ENCODE peak calls at places on chromosomes 6 and 20, in seven cellular contexts. One of them, this sample, is unnamed.

GRCh38 chr6:118509009-118509617 is 39.0 kb upstream of the PLN start:
- DNase-seq in stomach: no peak
- DNase-seq in fibroblast of lung: peak; percentile 35
- DNase-seq in lung: no peak
- DNase-seq in breast epithelium: no peak
- DNase-seq in pancreas: no peak
- DNase-seq in astrocyte: peak; percentile 22
- DNase-seq in this sample: no peak

GRCh38 chr6:40138273-40138720 is 204.0 kb upstream of the MOCS1 start:
- DNase-seq in stomach: peak; percentile 47
- DNase-seq in fibroblast of lung: no peak
- DNase-seq in lung: no peak
- DNase-seq in breast epithelium: no peak
- DNase-seq in pancreas: peak; percentile 80
- DNase-seq in astrocyte: no peak
- DNase-seq in this sample: no peak

GRCh38 chr6:127176175-127176574 is 57.7 kb downstream of the RSPO3 start:
- DNase-seq in stomach: no peak
- DNase-seq in fibroblast of lung: peak; percentile 75
- DNase-seq in lung: no peak
- DNase-seq in breast epithelium: no peak
- DNase-seq in pancreas: no peak
- DNase-seq in astrocyte: peak; percentile 64
- DNase-seq in this sample: no peak

GRCh38 chr20:9040874-9041524 is 27.9 kb upstream of the PLCB4 start:
- DNase-seq in stomach: no peak
- DNase-seq in fibroblast of lung: peak; percentile 73
- DNase-seq in lung: no peak
- DNase-seq in breast epithelium: no peak
- DNase-seq in pancreas: no peak
- DNase-seq in astrocyte: peak; percentile 64
- DNase-seq in this sample: no peak

GRCh38 chr6:111576302-111576701 is 29.4 kb downstream of the TRAF3IP2 start:
- DNase-seq in stomach: no peak
- DNase-seq in fibroblast of lung: peak; percentile 52
- DNase-seq in lung: no peak
- DNase-seq in breast epithelium: no peak
- DNase-seq in pancreas: no peak
- DNase-seq in astrocyte: peak; percentile 47
- DNase-seq in this sample: peak; percentile 36

GRCh38 chr20:19783966-19784401 is 25.9 kb downstream of the RIN2 start:
- DNase-seq in stomach: peak; percentile 36
- DNase-seq in fibroblast of lung: peak; percentile 88
- DNase-seq in lung: no peak
- DNase-seq in breast epithelium: peak; percentile 63
- DNase-seq in pancreas: no peak
- DNase-seq in astrocyte: peak; percentile 87
- DNase-seq in this sample: no peak

GRCh38 chr6:53794073-53794719 is 609 bp upstream of the LRRC1 start:
- DNase-seq in stomach: peak; percentile 74
- DNase-seq in fibroblast of lung: peak; percentile 88
- DNase-seq in lung: peak; percentile 41
- DNase-seq in breast epithelium: peak; percentile 37
- DNase-seq in pancreas: peak; percentile 72
- DNase-seq in astrocyte: peak; percentile 87
- DNase-seq in this sample: no peak

GRCh38 chr6:157406666-157407065 is 25.7 kb downstream of the ZDHHC14 start:
- DNase-seq in stomach: no peak
- DNase-seq in fibroblast of lung: no peak
- DNase-seq in lung: no peak
- DNase-seq in breast epithelium: no peak
- DNase-seq in pancreas: no peak
- DNase-seq in astrocyte: no peak
- DNase-seq in this sample: no peak

GRCh38 chr20:53678315-53678989 is 84.8 kb upstream of the ZNF217 start:
- DNase-seq in stomach: no peak
- DNase-seq in fibroblast of lung: no peak
- DNase-seq in lung: no peak
- DNase-seq in breast epithelium: no peak
- DNase-seq in pancreas: no peak
- DNase-seq in astrocyte: no peak
- DNase-seq in this sample: no peak

GRCh38 chr6:112040933-112041332 is 13.0 kb upstream of the CCN6 start:
- DNase-seq in stomach: no peak
- DNase-seq in fibroblast of lung: no peak
- DNase-seq in lung: no peak
- DNase-seq in breast epithelium: no peak
- DNase-seq in pancreas: no peak
- DNase-seq in astrocyte: no peak
- DNase-seq in this sample: no peak

DNA sequence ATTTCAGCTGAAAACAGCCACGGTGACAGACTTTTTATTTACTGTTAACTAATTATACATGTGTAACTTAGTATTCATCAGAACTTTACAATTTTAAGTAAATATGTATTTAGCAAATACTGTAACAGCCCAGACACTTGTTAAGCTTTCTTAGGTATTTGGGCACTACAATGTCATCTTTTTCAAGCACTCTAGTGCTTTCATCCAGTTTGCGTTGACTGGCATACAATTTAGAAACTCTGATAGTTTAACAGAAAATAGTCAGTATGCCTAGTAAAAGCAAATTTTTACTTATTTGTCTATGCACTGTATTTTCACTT is 10.6 kb downstream of the RBM39 start:
- DNase-seq in stomach: no peak
- DNase-seq in fibroblast of lung: no peak
- DNase-seq in lung: no peak
- DNase-seq in breast epithelium: no peak
- DNase-seq in pancreas: no peak
- DNase-seq in astrocyte: no peak
- DNase-seq in this sample: no peak
- H3K4me1 ChIP-seq in stomach: peaks cover 95% of the 10 kb centered on the region
- H3K4me1 ChIP-seq in fibroblast of lung: peaks cover 3% of the 10 kb centered on the region
- H3K4me1 ChIP-seq in lung: peaks cover 22% of the 10 kb centered on the region
- H3K4me1 ChIP-seq in breast epithelium: peaks cover 26% of the 10 kb centered on the region
- H3K4me1 ChIP-seq in pancreas: peaks cover 64% of the 10 kb centered on the region
- H3K4me1 ChIP-seq in astrocyte: peaks cover 10% of the 10 kb centered on the region
- H3K4me1 ChIP-seq in this sample: peaks cover 63% of the 10 kb centered on the region

DNA sequence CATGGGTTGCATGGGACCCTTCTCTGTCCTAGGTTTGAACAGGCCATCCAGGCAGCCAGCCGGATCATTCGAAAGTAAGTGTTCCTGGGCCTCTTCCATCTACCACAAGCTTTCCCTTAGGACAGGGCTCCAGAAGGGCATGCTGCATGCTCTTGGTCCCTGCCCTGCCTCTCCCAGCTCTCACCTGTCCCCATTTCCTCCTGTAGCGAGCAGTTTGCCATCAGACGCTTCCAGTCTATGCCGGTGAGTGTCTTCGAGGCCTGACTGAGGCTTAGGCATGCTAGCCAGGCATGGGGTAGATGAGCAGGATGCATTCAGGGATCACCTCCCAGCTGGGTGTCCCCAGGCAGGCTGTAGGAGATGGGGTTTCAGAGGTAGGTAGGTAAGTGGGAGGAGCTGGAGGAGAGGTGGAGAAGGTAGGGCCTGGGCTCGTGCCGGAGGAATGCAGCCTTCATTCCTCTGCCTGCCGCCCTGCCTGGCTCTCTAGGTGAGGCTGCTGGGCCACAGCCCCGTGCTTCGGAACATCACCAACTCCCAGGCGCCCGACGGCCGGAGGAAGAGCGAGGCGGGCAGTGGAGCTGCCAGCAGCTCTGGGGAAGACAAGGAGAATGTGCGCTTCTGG is 4.3 kb downstream of the CDC25B start:
- DNase-seq in stomach: no peak
- DNase-seq in fibroblast of lung: no peak
- DNase-seq in lung: no peak
- DNase-seq in breast epithelium: no peak
- DNase-seq in pancreas: no peak
- DNase-seq in astrocyte: no peak
- DNase-seq in this sample: no peak
- H3K36me3 ChIP-seq in stomach: peaks cover 64% of the 10 kb centered on the region
- H3K36me3 ChIP-seq in fibroblast of lung: peaks cover 57% of the 10 kb centered on the region
- H3K36me3 ChIP-seq in lung: peaks cover 58% of the 10 kb centered on the region
- H3K36me3 ChIP-seq in breast epithelium: no peaks in the 10 kb centered on the region
- H3K36me3 ChIP-seq in pancreas: no peaks in the 10 kb centered on the region
- H3K36me3 ChIP-seq in astrocyte: peaks cover 17% of the 10 kb centered on the region
- H3K36me3 ChIP-seq in this sample: no peaks in the 10 kb centered on the region

DNA sequence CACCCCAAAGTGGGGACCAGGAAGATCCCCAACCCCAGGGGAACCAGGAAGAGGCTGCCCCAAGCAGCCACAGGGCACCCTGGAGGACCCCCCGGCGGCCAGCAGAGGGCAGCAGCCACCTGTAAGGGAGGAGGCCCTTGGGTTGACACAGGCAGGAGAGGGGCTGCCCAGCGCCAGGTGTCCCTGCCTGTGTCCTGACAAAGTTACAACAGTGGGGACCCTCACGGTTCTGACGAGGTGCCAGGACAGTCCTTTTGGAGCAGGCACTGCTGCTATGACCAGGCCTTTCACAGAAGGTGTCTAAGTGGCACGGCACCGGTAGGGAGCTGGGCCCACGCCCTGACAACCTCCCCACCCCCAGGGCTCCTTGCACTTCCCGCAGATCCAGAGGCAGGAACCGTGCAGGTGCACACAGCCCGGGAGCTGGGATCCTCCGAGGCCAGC is 176.7 kb downstream of the BMP7 start:
- DNase-seq in stomach: peak; percentile 78
- DNase-seq in fibroblast of lung: peak; percentile 29
- DNase-seq in lung: peak; percentile 72
- DNase-seq in breast epithelium: peak; percentile 57
- DNase-seq in pancreas: peak; percentile 57
- DNase-seq in astrocyte: no peak
- DNase-seq in this sample: no peak
- TF ChIP-seq CTCF in stomach: peak; percentile 82
- TF ChIP-seq CTCF in fibroblast of lung: peak; percentile 58
- TF ChIP-seq CTCF in lung: peak; percentile 16
- TF ChIP-seq CTCF in breast epithelium: peak; percentile 83
- TF ChIP-seq CTCF in pancreas: peak; percentile 91
- TF ChIP-seq CTCF in astrocyte: peak; percentile 73
- TF ChIP-seq CTCF in this sample: peak; percentile 20

DNA sequence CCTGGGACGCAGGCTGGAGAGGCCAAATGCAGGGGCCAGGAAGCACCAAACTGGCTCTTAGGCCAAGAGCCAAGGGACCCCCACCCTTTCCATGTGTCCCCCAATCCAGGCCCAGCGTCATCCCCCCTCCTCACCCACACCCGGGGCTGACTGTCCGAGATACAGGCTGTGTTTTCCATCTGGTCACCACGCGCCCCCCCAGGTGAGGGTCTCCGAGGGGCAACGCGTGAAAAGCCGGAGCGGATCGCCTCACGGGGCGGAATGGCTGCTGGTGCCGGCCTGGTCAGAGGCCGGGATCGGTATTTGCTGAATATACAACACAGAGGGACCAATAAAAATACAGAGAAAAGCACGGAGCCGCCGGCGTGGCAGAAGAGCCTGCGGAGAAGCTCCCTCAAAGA is 5.2 kb upstream of the ABHD16B start:
- DNase-seq in stomach: no peak
- DNase-seq in fibroblast of lung: no peak
- DNase-seq in lung: no peak
- DNase-seq in breast epithelium: no peak
- DNase-seq in pancreas: no peak
- DNase-seq in astrocyte: no peak
- DNase-seq in this sample: no peak
- H3K4me1 ChIP-seq in stomach: peaks cover 57% of the 10 kb centered on the region
- H3K4me1 ChIP-seq in fibroblast of lung: peaks cover 21% of the 10 kb centered on the region
- H3K4me1 ChIP-seq in lung: peaks cover 7% of the 10 kb centered on the region
- H3K4me1 ChIP-seq in breast epithelium: peaks cover 28% of the 10 kb centered on the region
- H3K4me1 ChIP-seq in pancreas: peaks cover 3% of the 10 kb centered on the region
- H3K4me1 ChIP-seq in astrocyte: peaks cover 32% of the 10 kb centered on the region
- H3K4me1 ChIP-seq in this sample: peaks cover 48% of the 10 kb centered on the region

GRCh38 chr6:44409207-44409796 is 21.8 kb downstream of the CDC5L start:
- DNase-seq in stomach: no peak
- DNase-seq in fibroblast of lung: no peak
- DNase-seq in lung: no peak
- DNase-seq in breast epithelium: no peak
- DNase-seq in pancreas: no peak
- DNase-seq in astrocyte: no peak
- DNase-seq in this sample: no peak

GRCh38 chr6:44404715-44405099 is 17.2 kb downstream of the CDC5L start:
- DNase-seq in stomach: no peak
- DNase-seq in fibroblast of lung: no peak
- DNase-seq in lung: no peak
- DNase-seq in breast epithelium: no peak
- DNase-seq in pancreas: no peak
- DNase-seq in astrocyte: no peak
- DNase-seq in this sample: no peak

GRCh38 chr6:44411141-44411540 is 23.6 kb downstream of the CDC5L start:
- DNase-seq in stomach: no peak
- DNase-seq in fibroblast of lung: no peak
- DNase-seq in lung: no peak
- DNase-seq in breast epithelium: no peak
- DNase-seq in pancreas: no peak
- DNase-seq in astrocyte: no peak
- DNase-seq in this sample: no peak

GRCh38 chr6:44410363-44410762 is 22.9 kb downstream of the CDC5L start:
- DNase-seq in stomach: no peak
- DNase-seq in fibroblast of lung: no peak
- DNase-seq in lung: no peak
- DNase-seq in breast epithelium: no peak
- DNase-seq in pancreas: no peak
- DNase-seq in astrocyte: no peak
- DNase-seq in this sample: no peak

GRCh38 chr6:44407951-44408670 is 20.6 kb downstream of the CDC5L start:
- DNase-seq in stomach: no peak
- DNase-seq in fibroblast of lung: no peak
- DNase-seq in lung: no peak
- DNase-seq in breast epithelium: no peak
- DNase-seq in pancreas: no peak
- DNase-seq in astrocyte: no peak
- DNase-seq in this sample: no peak
- H3K36me3 ChIP-seq in stomach: peaks cover 94% of the 10 kb centered on the region
- H3K36me3 ChIP-seq in fibroblast of lung: peaks cover 4% of the 10 kb centered on the region
- H3K36me3 ChIP-seq in lung: peaks cover 23% of the 10 kb centered on the region
- H3K36me3 ChIP-seq in breast epithelium: peaks cover 6% of the 10 kb centered on the region
- H3K36me3 ChIP-seq in pancreas: no peaks in the 10 kb centered on the region
- H3K36me3 ChIP-seq in astrocyte: peaks cover 46% of the 10 kb centered on the region
- H3K36me3 ChIP-seq in this sample: no peaks in the 10 kb centered on the region

GRCh38 chr20:258963-259362 is 1.4 kb downstream of the DEFB132 start:
- DNase-seq in stomach: no peak
- DNase-seq in fibroblast of lung: peak; percentile 19
- DNase-seq in lung: no peak
- DNase-seq in breast epithelium: no peak
- DNase-seq in pancreas: no peak
- DNase-seq in astrocyte: no peak
- DNase-seq in this sample: no peak
- TF ChIP-seq CTCF in stomach: no peak
- TF ChIP-seq CTCF in fibroblast of lung: no peak
- TF ChIP-seq CTCF in lung: no peak
- TF ChIP-seq CTCF in breast epithelium: no peak
- TF ChIP-seq CTCF in pancreas: no peak
- TF ChIP-seq CTCF in astrocyte: no peak
- TF ChIP-seq CTCF in this sample: no peak

DNA sequence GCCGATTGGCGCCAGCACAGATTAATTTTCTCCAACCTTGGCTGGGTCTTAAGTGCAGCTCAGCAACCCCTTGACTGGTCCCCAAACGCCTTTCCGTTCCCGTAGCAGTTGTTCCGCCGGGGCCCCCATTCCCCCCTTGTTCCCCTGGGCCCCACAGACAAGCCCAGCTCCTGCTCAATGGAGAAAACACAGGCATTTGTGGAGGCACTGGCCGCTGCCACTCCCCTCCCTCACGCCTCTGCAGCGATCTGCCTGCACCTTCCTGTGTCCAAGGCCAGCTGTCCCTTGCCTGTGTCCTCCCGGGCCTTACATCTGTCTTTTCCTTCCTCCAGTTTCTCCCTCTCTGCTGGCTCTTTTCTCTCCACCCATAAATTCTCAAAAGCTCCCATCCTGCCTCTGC is 56.9 kb upstream of the NNAT start:
- DNase-seq in stomach: no peak
- DNase-seq in fibroblast of lung: no peak
- DNase-seq in lung: no peak
- DNase-seq in breast epithelium: no peak
- DNase-seq in pancreas: no peak
- DNase-seq in astrocyte: no peak
- DNase-seq in this sample: no peak
- H3K4me1 ChIP-seq in stomach: no peaks in the 10 kb centered on the region
- H3K4me1 ChIP-seq in fibroblast of lung: no peaks in the 10 kb centered on the region
- H3K4me1 ChIP-seq in lung: no peaks in the 10 kb centered on the region
- H3K4me1 ChIP-seq in breast epithelium: no peaks in the 10 kb centered on the region
- H3K4me1 ChIP-seq in pancreas: no peaks in the 10 kb centered on the region
- H3K4me1 ChIP-seq in astrocyte: no peaks in the 10 kb centered on the region
- H3K4me1 ChIP-seq in this sample: no peaks in the 10 kb centered on the region

This sample was measured in gastrocnemius medialis.